ENCODE peak calls at places on chromosome 20, in nine cellular contexts. B, G, K, A, V, U, I, N and L are unnamed samples.
A peak's percentile ranks its signal among the peaks of the same experiment; 100 is the strongest.

GRCh38 chr20:2137552-2138201 is 36.0 kb downstream of the STK35 start:
- DNase-seq in B (no peak), G (no peak), K (no peak), A (peak; percentile 35), V (no peak), U (peak; percentile 84), I (no peak), N (peak; percentile 62), L (peak; percentile 40)

GRCh38 chr20:37386505-37387201 is 40.7 kb downstream of the SRC start:
- DNase-seq in B (peak; percentile 38), G (no peak), K (no peak), A (no peak), V (no peak), U (no peak), I (no peak), N (no peak), L (no peak)

GRCh38 chr20:61251529-61252393 is at the start of gene CDH4:
- DNase-seq in B (no peak), G (peak; percentile 13), K (no peak), A (no peak), V (no peak), U (no peak), I (no peak), N (no peak), L (no peak)

GRCh38 chr20:38620501-38620900 is 18.9 kb downstream of the ARHGAP40 start:
- DNase-seq in B (no peak), G (no peak), K (no peak), A (no peak), V (no peak), U (no peak), I (no peak), N (no peak), L (no peak)

GRCh38 chr20:36792422-36792821 is 18.9 kb upstream of the DSN1 start:
- DNase-seq in B (no peak), G (peak; percentile 61), K (peak; percentile 48), A (peak; percentile 63), V (no peak), U (no peak), I (no peak), N (peak; percentile 67), L (peak; percentile 92)

GRCh38 chr20:61482425-61482887 is 230.4 kb downstream of the CDH4 start:
- DNase-seq in B (no peak), G (no peak), K (no peak), A (no peak), V (no peak), U (no peak), I (no peak), N (no peak), L (no peak)

GRCh38 chr20:22383156-22383555 is 201.2 kb downstream of the FOXA2 start:
- DNase-seq in B (no peak), G (peak; percentile 23), K (no peak), A (peak; percentile 9), V (no peak), U (no peak), I (no peak), N (peak; percentile 48), L (no peak)

GRCh38 chr20:46703435-46703834 is 6.0 kb upstream of the SLC2A10 start:
- DNase-seq in B (peak; percentile 77), G (no peak), K (no peak), A (no peak), V (no peak), U (no peak), I (no peak), N (no peak), L (no peak)

DNA sequence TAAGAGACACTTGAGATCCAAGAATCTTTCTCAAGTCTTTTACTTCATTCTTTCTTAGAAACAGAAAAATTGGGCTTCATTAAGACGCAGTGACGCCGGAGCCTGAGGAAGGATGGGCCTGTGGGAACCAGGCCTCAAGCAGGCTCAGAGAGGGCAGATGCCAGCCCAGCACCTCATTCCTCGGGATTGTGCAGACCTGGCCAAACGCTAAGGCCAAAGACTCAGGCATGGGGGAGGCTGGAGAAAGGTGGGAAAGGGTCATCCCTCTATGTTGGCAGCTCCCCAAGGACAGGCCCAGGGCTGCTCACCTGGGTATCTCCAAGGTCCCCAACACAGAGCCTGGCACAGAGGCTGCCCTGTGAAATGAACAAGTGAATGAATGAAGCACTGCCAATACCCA is 3.7 kb downstream of the RSPO4 start:
- DNase-seq in B (no peak), G (no peak), K (no peak), A (no peak), V (no peak), U (no peak), I (no peak), N (no peak), L (no peak)
- H3K4me3 ChIP-seq in B (no peak overlapping the region), G (no peak overlapping the region), K (no peak overlapping the region), A (no peak overlapping the region), V (no peak overlapping the region), U (no peak overlapping the region), I (no peak overlapping the region), N (no peak overlapping the region), L (no peak overlapping the region)

DNA sequence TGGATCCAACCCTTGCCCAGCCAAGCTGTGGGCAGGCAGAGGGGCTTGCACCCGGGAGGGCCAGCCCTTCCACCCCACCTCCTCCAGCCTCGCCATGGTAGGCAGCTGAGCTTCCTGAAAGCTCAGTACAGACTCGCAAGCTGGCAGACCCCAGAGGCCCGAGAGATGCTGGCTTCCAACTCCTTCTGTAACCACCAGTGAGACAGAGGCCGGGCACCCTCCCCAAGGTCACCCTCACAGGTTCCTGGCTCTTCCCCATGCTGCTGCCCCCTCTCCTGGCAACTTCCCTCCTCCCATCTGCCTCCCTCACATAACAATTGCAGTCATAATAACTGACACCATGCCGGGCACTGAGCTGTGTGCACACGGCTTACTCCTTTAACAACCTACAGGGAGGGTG is 26.2 kb upstream of the NOL4L start:
- DNase-seq in B (no peak), G (no peak), K (no peak), A (no peak), V (no peak), U (no peak), I (no peak), N (no peak), L (no peak)
- TF ChIP-seq CTCF in B (no peak), G (no peak), K (no peak), A (no peak), V (no peak), U (no peak), I (no peak), N (no peak), L (no peak)

GRCh38 chr20:33999025-33999629 is 5.4 kb downstream of the RALY start:
- DNase-seq in B (no peak), G (no peak), K (no peak), A (no peak), V (no peak), U (no peak), I (no peak), N (peak; percentile 20), L (no peak)

GRCh38 chr20:34001378-34001777 is 7.7 kb downstream of the RALY start:
- DNase-seq in B (no peak), G (no peak), K (no peak), A (no peak), V (no peak), U (no peak), I (no peak), N (no peak), L (no peak)

GRCh38 chr20:34004790-34005457 is 11.2 kb downstream of the RALY start:
- DNase-seq in B (no peak), G (no peak), K (no peak), A (no peak), V (no peak), U (no peak), I (no peak), N (no peak), L (no peak)

GRCh38 chr20:34008477-34008876 is 14.8 kb downstream of the RALY start:
- DNase-seq in B (no peak), G (no peak), K (no peak), A (no peak), V (no peak), U (no peak), I (no peak), N (no peak), L (no peak)

DNA sequence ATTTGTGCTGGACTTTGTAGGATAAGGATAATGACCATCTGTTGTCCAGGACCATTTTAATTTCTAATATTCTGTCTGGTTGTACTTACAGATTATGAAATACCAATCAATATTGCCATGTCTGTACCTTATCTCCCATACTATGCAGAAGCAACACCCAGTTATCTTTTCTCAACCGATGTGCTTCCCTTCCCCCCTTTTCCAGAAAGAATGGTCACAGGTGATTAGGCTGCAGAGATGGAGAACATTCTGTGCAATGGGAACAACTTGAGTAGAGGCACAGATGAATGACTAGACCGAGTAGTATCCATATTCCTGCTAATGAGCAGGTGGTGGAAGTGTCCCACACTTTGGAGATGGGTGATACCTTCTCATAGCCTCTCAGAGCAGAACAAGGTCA is 10.5 kb downstream of the RALY start:
- DNase-seq in B (no peak), G (no peak), K (no peak), A (no peak), V (no peak), U (no peak), I (no peak), N (no peak), L (no peak)
- H3K4me3 ChIP-seq in B (no peak overlapping the region), G (no peak overlapping the region), K (no peak overlapping the region), A (no peak overlapping the region), V (no peak overlapping the region), U (no peak overlapping the region), I (no peak overlapping the region), N (no peak overlapping the region), L (no peak overlapping the region)

GRCh38 chr20:50455656-50456451 is 54.3 kb upstream of the PTPN1 start:
- DNase-seq in B (peak; percentile 82), G (peak; percentile 62), K (no peak), A (no peak), V (no peak), U (no peak), I (peak; percentile 40), N (no peak), L (no peak)

GRCh38 chr20:50453533-50453932 is 56.6 kb upstream of the PTPN1 start:
- DNase-seq in B (no peak), G (no peak), K (no peak), A (no peak), V (no peak), U (no peak), I (no peak), N (no peak), L (no peak)

GRCh38 chr20:50459124-50459918 is 50.9 kb upstream of the PTPN1 start:
- DNase-seq in B (no peak), G (no peak), K (no peak), A (no peak), V (no peak), U (no peak), I (no peak), N (no peak), L (no peak)

GRCh38 chr20:50460115-50460607 is 50.0 kb upstream of the PTPN1 start:
- DNase-seq in B (no peak), G (no peak), K (no peak), A (no peak), V (no peak), U (no peak), I (no peak), N (no peak), L (no peak)

DNA sequence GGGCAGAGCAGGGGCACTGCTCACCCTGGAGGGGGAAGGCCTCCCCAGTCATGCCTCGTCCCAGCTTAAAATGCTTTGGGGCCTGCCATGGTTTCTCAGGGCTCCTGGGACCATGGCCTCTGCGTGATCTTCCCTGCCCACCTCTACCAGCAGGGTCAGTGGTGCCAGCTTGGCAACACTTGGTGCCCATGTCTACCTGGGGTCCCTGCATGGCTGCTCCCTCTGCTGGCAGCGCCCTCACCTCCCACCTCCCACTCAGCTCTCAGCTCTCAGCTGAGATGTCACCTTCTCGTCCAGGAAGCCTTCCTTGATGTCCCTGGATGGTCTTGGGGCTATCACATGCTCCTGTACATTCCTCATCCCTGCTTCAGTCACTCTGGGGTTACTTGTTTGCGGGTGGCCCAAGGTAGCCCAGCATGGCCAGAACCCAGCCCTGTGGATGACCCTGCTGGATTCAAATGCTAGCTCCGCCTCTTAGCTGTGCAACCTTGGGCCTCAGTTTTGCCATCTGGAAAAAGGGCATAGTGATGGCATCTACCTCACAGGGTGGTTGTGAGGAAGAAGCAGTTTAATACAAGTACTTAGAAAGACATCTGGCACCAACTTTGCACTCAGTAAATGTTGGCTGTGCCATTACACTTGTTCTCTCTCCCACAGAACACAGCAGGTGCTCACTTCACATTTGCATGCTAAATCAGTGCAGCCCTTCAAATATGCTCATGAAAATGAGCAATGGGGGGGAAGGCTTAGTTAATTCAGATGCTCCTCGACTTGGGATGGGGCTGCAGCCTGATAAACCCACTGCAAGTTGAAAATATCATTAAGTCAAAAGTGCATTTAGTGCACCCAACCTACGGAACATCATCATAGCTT is 53.5 kb upstream of the PTPN1 start:
- DNase-seq in B (no peak), G (no peak), K (no peak), A (no peak), V (no peak), U (no peak), I (no peak), N (no peak), L (no peak)
- TF ChIP-seq CTCF in B (no peak), G (peak; percentile 17), K (no peak), A (peak; percentile 18), V (no peak), U (no peak), I (no peak), N (peak; percentile 6), L (peak; percentile 40)